ENCODE peak calls at places on chromosome 4, in seven cellular contexts. One of them, this sample, is unnamed.

GRCh38 chr4:1834047-1834769 is 21.7 kb downstream of the LETM1 start:
- ATAC-seq in activated naive CD4-positive, alpha-beta T cell treated with anti-CD3 and anti-CD28 coated beads, Interleukin-2, amount 50 U/mL, for 72 hours: no peak
- ATAC-seq in natural killer cell: no peak
- ATAC-seq in RWPE2: no peak
- ATAC-seq in T-helper 17 cell: peak
- ATAC-seq in sciatic nerve: no peak
- ATAC-seq in naive B cell: peak
- ATAC-seq in this sample: no peak

GRCh38 chr4:27973056-27973455 is 1112.4 kb downstream of the STIM2 start:
- ATAC-seq in activated naive CD4-positive, alpha-beta T cell treated with anti-CD3 and anti-CD28 coated beads, Interleukin-2, amount 50 U/mL, for 72 hours: no peak
- ATAC-seq in natural killer cell: no peak
- ATAC-seq in RWPE2: no peak
- ATAC-seq in T-helper 17 cell: no peak
- ATAC-seq in sciatic nerve: no peak
- ATAC-seq in naive B cell: no peak
- ATAC-seq in this sample: no peak

GRCh38 chr4:140721088-140721421 is 35.1 kb downstream of the TBC1D9 start:
- ATAC-seq in activated naive CD4-positive, alpha-beta T cell treated with anti-CD3 and anti-CD28 coated beads, Interleukin-2, amount 50 U/mL, for 72 hours: no peak
- ATAC-seq in natural killer cell: no peak
- ATAC-seq in RWPE2: no peak
- ATAC-seq in T-helper 17 cell: peak
- ATAC-seq in sciatic nerve: no peak
- ATAC-seq in naive B cell: peak
- ATAC-seq in this sample: no peak

GRCh38 chr4:7822858-7823257 is 116.8 kb downstream of the AFAP1 start:
- ATAC-seq in activated naive CD4-positive, alpha-beta T cell treated with anti-CD3 and anti-CD28 coated beads, Interleukin-2, amount 50 U/mL, for 72 hours: no peak
- ATAC-seq in natural killer cell: no peak
- ATAC-seq in RWPE2: no peak
- ATAC-seq in T-helper 17 cell: no peak
- ATAC-seq in sciatic nerve: peak
- ATAC-seq in naive B cell: no peak
- ATAC-seq in this sample: peak

GRCh38 chr4:101993841-101994221 is 203.3 kb downstream of the BANK1 start:
- ATAC-seq in activated naive CD4-positive, alpha-beta T cell treated with anti-CD3 and anti-CD28 coated beads, Interleukin-2, amount 50 U/mL, for 72 hours: no peak
- ATAC-seq in natural killer cell: no peak
- ATAC-seq in RWPE2: no peak
- ATAC-seq in T-helper 17 cell: no peak
- ATAC-seq in sciatic nerve: no peak
- ATAC-seq in naive B cell: no peak
- ATAC-seq in this sample: no peak

GRCh38 chr4:26031704-26032103 is 117.7 kb downstream of the SMIM20 start:
- ATAC-seq in activated naive CD4-positive, alpha-beta T cell treated with anti-CD3 and anti-CD28 coated beads, Interleukin-2, amount 50 U/mL, for 72 hours: no peak
- ATAC-seq in natural killer cell: no peak
- ATAC-seq in RWPE2: no peak
- ATAC-seq in T-helper 17 cell: no peak
- ATAC-seq in sciatic nerve: no peak
- ATAC-seq in naive B cell: no peak
- ATAC-seq in this sample: no peak

GRCh38 chr4:67922697-67923096 is 38.9 kb upstream of the TMPRSS11D start:
- ATAC-seq in activated naive CD4-positive, alpha-beta T cell treated with anti-CD3 and anti-CD28 coated beads, Interleukin-2, amount 50 U/mL, for 72 hours: no peak
- ATAC-seq in natural killer cell: no peak
- ATAC-seq in RWPE2: no peak
- ATAC-seq in T-helper 17 cell: no peak
- ATAC-seq in sciatic nerve: no peak
- ATAC-seq in naive B cell: no peak
- ATAC-seq in this sample: no peak

GRCh38 chr4:122450847-122451246 is 5.7 kb downstream of the IL2 start:
- ATAC-seq in activated naive CD4-positive, alpha-beta T cell treated with anti-CD3 and anti-CD28 coated beads, Interleukin-2, amount 50 U/mL, for 72 hours: peak
- ATAC-seq in natural killer cell: no peak
- ATAC-seq in RWPE2: peak
- ATAC-seq in T-helper 17 cell: peak
- ATAC-seq in sciatic nerve: no peak
- ATAC-seq in naive B cell: no peak
- ATAC-seq in this sample: no peak

GRCh38 chr4:1982124-1983052 is 26.4 kb downstream of the NELFA start:
- ATAC-seq in activated naive CD4-positive, alpha-beta T cell treated with anti-CD3 and anti-CD28 coated beads, Interleukin-2, amount 50 U/mL, for 72 hours: no peak
- ATAC-seq in natural killer cell: no peak
- ATAC-seq in RWPE2: no peak
- ATAC-seq in T-helper 17 cell: no peak
- ATAC-seq in sciatic nerve: no peak
- ATAC-seq in naive B cell: no peak
- ATAC-seq in this sample: no peak

GRCh38 chr4:106803107-106803506 is 233.0 kb downstream of the DKK2 start:
- ATAC-seq in activated naive CD4-positive, alpha-beta T cell treated with anti-CD3 and anti-CD28 coated beads, Interleukin-2, amount 50 U/mL, for 72 hours: no peak
- ATAC-seq in natural killer cell: no peak
- ATAC-seq in RWPE2: no peak
- ATAC-seq in T-helper 17 cell: no peak
- ATAC-seq in sciatic nerve: no peak
- ATAC-seq in naive B cell: no peak
- ATAC-seq in this sample: no peak

GRCh38 chr4:79913581-79913980 is 159.4 kb downstream of the ANTXR2 start:
- ATAC-seq in activated naive CD4-positive, alpha-beta T cell treated with anti-CD3 and anti-CD28 coated beads, Interleukin-2, amount 50 U/mL, for 72 hours: no peak
- ATAC-seq in natural killer cell: no peak
- ATAC-seq in RWPE2: no peak
- ATAC-seq in T-helper 17 cell: no peak
- ATAC-seq in sciatic nerve: no peak
- ATAC-seq in naive B cell: no peak
- ATAC-seq in this sample: no peak

GRCh38 chr4:176752191-176752749 is 40.5 kb downstream of the VEGFC start:
- ATAC-seq in activated naive CD4-positive, alpha-beta T cell treated with anti-CD3 and anti-CD28 coated beads, Interleukin-2, amount 50 U/mL, for 72 hours: no peak
- ATAC-seq in natural killer cell: no peak
- ATAC-seq in RWPE2: no peak
- ATAC-seq in T-helper 17 cell: no peak
- ATAC-seq in sciatic nerve: no peak
- ATAC-seq in naive B cell: no peak
- ATAC-seq in this sample: no peak

GRCh38 chr4:153067376-153067775 is 131.3 kb downstream of the FHDC1 start:
- ATAC-seq in activated naive CD4-positive, alpha-beta T cell treated with anti-CD3 and anti-CD28 coated beads, Interleukin-2, amount 50 U/mL, for 72 hours: no peak
- ATAC-seq in natural killer cell: no peak
- ATAC-seq in RWPE2: peak
- ATAC-seq in T-helper 17 cell: no peak
- ATAC-seq in sciatic nerve: no peak
- ATAC-seq in naive B cell: no peak
- ATAC-seq in this sample: no peak

GRCh38 chr4:132266374-132266773 is 882.7 kb upstream of the PCDH10 start:
- ATAC-seq in activated naive CD4-positive, alpha-beta T cell treated with anti-CD3 and anti-CD28 coated beads, Interleukin-2, amount 50 U/mL, for 72 hours: no peak
- ATAC-seq in natural killer cell: no peak
- ATAC-seq in RWPE2: no peak
- ATAC-seq in T-helper 17 cell: no peak
- ATAC-seq in sciatic nerve: no peak
- ATAC-seq in naive B cell: no peak
- ATAC-seq in this sample: no peak

GRCh38 chr4:1520145-1520661 is 114.0 kb upstream of the NKX1-1 start:
- ATAC-seq in activated naive CD4-positive, alpha-beta T cell treated with anti-CD3 and anti-CD28 coated beads, Interleukin-2, amount 50 U/mL, for 72 hours: no peak
- ATAC-seq in natural killer cell: no peak
- ATAC-seq in RWPE2: peak
- ATAC-seq in T-helper 17 cell: no peak
- ATAC-seq in sciatic nerve: no peak
- ATAC-seq in naive B cell: no peak
- ATAC-seq in this sample: no peak

GRCh38 chr4:186808635-186809018 is 85.0 kb upstream of the FAT1 start:
- ATAC-seq in activated naive CD4-positive, alpha-beta T cell treated with anti-CD3 and anti-CD28 coated beads, Interleukin-2, amount 50 U/mL, for 72 hours: no peak
- ATAC-seq in natural killer cell: no peak
- ATAC-seq in RWPE2: peak
- ATAC-seq in T-helper 17 cell: no peak
- ATAC-seq in sciatic nerve: no peak
- ATAC-seq in naive B cell: no peak
- ATAC-seq in this sample: no peak

GRCh38 chr4:156725257-156725656 is 246.3 kb downstream of the PDGFC start:
- ATAC-seq in activated naive CD4-positive, alpha-beta T cell treated with anti-CD3 and anti-CD28 coated beads, Interleukin-2, amount 50 U/mL, for 72 hours: no peak
- ATAC-seq in natural killer cell: no peak
- ATAC-seq in RWPE2: no peak
- ATAC-seq in T-helper 17 cell: no peak
- ATAC-seq in sciatic nerve: no peak
- ATAC-seq in naive B cell: no peak
- ATAC-seq in this sample: no peak

GRCh38 chr4:168803727-168804126 is 206.3 kb downstream of the CBR4 start:
- ATAC-seq in activated naive CD4-positive, alpha-beta T cell treated with anti-CD3 and anti-CD28 coated beads, Interleukin-2, amount 50 U/mL, for 72 hours: no peak
- ATAC-seq in natural killer cell: no peak
- ATAC-seq in RWPE2: peak
- ATAC-seq in T-helper 17 cell: no peak
- ATAC-seq in sciatic nerve: peak
- ATAC-seq in naive B cell: no peak
- ATAC-seq in this sample: peak

GRCh38 chr4:67087897-67088296 is 457.4 kb downstream of the CENPC start:
- ATAC-seq in activated naive CD4-positive, alpha-beta T cell treated with anti-CD3 and anti-CD28 coated beads, Interleukin-2, amount 50 U/mL, for 72 hours: no peak
- ATAC-seq in natural killer cell: no peak
- ATAC-seq in RWPE2: no peak
- ATAC-seq in T-helper 17 cell: no peak
- ATAC-seq in sciatic nerve: no peak
- ATAC-seq in naive B cell: no peak
- ATAC-seq in this sample: no peak

GRCh38 chr4:145497199-145498149 is 15.8 kb downstream of the SMAD1 start:
- ATAC-seq in activated naive CD4-positive, alpha-beta T cell treated with anti-CD3 and anti-CD28 coated beads, Interleukin-2, amount 50 U/mL, for 72 hours: no peak
- ATAC-seq in natural killer cell: no peak
- ATAC-seq in RWPE2: no peak
- ATAC-seq in T-helper 17 cell: no peak
- ATAC-seq in sciatic nerve: no peak
- ATAC-seq in naive B cell: no peak
- ATAC-seq in this sample: no peak

GRCh38 chr4:98672583-98673281 is 14.3 kb upstream of the TSPAN5 start:
- ATAC-seq in activated naive CD4-positive, alpha-beta T cell treated with anti-CD3 and anti-CD28 coated beads, Interleukin-2, amount 50 U/mL, for 72 hours: peak
- ATAC-seq in natural killer cell: no peak
- ATAC-seq in RWPE2: no peak
- ATAC-seq in T-helper 17 cell: no peak
- ATAC-seq in sciatic nerve: no peak
- ATAC-seq in naive B cell: peak
- ATAC-seq in this sample: no peak

GRCh38 chr4:110609044-110609750 is 13.7 kb downstream of the PITX2 start:
- ATAC-seq in activated naive CD4-positive, alpha-beta T cell treated with anti-CD3 and anti-CD28 coated beads, Interleukin-2, amount 50 U/mL, for 72 hours: no peak
- ATAC-seq in natural killer cell: no peak
- ATAC-seq in RWPE2: no peak
- ATAC-seq in T-helper 17 cell: no peak
- ATAC-seq in sciatic nerve: no peak
- ATAC-seq in naive B cell: no peak
- ATAC-seq in this sample: no peak

GRCh38 chr4:99679204-99679603 is 21.6 kb upstream of the C4orf54 start:
- ATAC-seq in activated naive CD4-positive, alpha-beta T cell treated with anti-CD3 and anti-CD28 coated beads, Interleukin-2, amount 50 U/mL, for 72 hours: no peak
- ATAC-seq in natural killer cell: no peak
- ATAC-seq in RWPE2: no peak
- ATAC-seq in T-helper 17 cell: no peak
- ATAC-seq in sciatic nerve: no peak
- ATAC-seq in naive B cell: no peak
- ATAC-seq in this sample: peak

GRCh38 chr4:43990968-43991367 is 457.6 kb downstream of the KCTD8 start:
- ATAC-seq in activated naive CD4-positive, alpha-beta T cell treated with anti-CD3 and anti-CD28 coated beads, Interleukin-2, amount 50 U/mL, for 72 hours: no peak
- ATAC-seq in natural killer cell: no peak
- ATAC-seq in RWPE2: peak
- ATAC-seq in T-helper 17 cell: no peak
- ATAC-seq in sciatic nerve: no peak
- ATAC-seq in naive B cell: no peak
- ATAC-seq in this sample: no peak

GRCh38 chr4:169907705-169908104 is 118.5 kb downstream of the MFAP3L start:
- ATAC-seq in activated naive CD4-positive, alpha-beta T cell treated with anti-CD3 and anti-CD28 coated beads, Interleukin-2, amount 50 U/mL, for 72 hours: no peak
- ATAC-seq in natural killer cell: no peak
- ATAC-seq in RWPE2: no peak
- ATAC-seq in T-helper 17 cell: no peak
- ATAC-seq in sciatic nerve: no peak
- ATAC-seq in naive B cell: no peak
- ATAC-seq in this sample: no peak

This sample was measured in gastroesophageal sphincter.